ENCODE peak calls at places on chromosomes 13 and 19, in six cellular contexts. U, I, X, Y, W and J are unnamed samples.

GRCh38 chr19:58397533-58398037 is 2.1 kb downstream of the RNF225 start:
- DNase-seq in U (no peak), Y (no peak), X (no peak), W (no peak), I (no peak), J (no peak)

GRCh38 chr19:33110201-33110910 is 21.6 kb upstream of the WDR88 start:
- DNase-seq in U (no peak), X (no peak), W (no peak), Y (no peak), I (no peak), J (no peak)

GRCh38 chr13:110546933-110547332 is 14.6 kb downstream of the RAB20 start:
- DNase-seq in X (peak; percentile 98), W (peak; percentile 85), U (no peak), Y (no peak), I (peak; percentile 84), J (no peak)

GRCh38 chr13:46211116-46211515 is 612 bp upstream of the LRRC63 start:
- DNase-seq in W (no peak), I (no peak), Y (peak; percentile 66), U (no peak), X (no peak), J (peak; percentile 94)

GRCh38 chr13:59012731-59013130 is 1151.0 kb downstream of the DIAPH3 start:
- DNase-seq in X (no peak), Y (no peak), I (no peak), U (no peak), W (no peak), J (no peak)

GRCh38 chr13:101986316-101986715 is 415.5 kb downstream of the FGF14 start:
- DNase-seq in I (no peak), X (no peak), W (no peak), Y (no peak), U (no peak), J (no peak)

GRCh38 chr13:44188257-44188656 is 185.4 kb upstream of the SERP2 start:
- DNase-seq in W (no peak), I (peak; percentile 16), X (no peak), U (no peak), Y (no peak), J (peak; percentile 38)

GRCh38 chr13:94006271-94006670 is 473.2 kb downstream of the DCT start:
- DNase-seq in U (no peak), X (no peak), I (no peak), W (no peak), Y (no peak), J (no peak)

GRCh38 chr19:2171349-2172145 is 7.8 kb downstream of the DOT1L start:
- DNase-seq in U (peak; percentile 63), X (no peak), I (no peak), Y (no peak), W (peak; percentile 56), J (peak; percentile 78)

GRCh38 chr19:9075064-9075964 is 11.5 kb upstream of the OR1M1 start:
- DNase-seq in Y (peak; percentile 93), I (peak; percentile 97), W (peak; percentile 53), U (peak; percentile 57), X (peak; percentile 88), J (peak; percentile 63)

GRCh38 chr13:113343692-113343968 is 20.3 kb downstream of the GRTP1 start:
- DNase-seq in Y (no peak), X (no peak), U (no peak), I (no peak), W (no peak), J (no peak)

GRCh38 chr19:4971424-4971793 is 2.5 kb downstream of the KDM4B start:
- DNase-seq in W (no peak), X (peak; percentile 66), I (no peak), Y (no peak), U (peak; percentile 72), J (no peak)

GRCh38 chr19:49222528-49222927 is 64.9 kb downstream of the TRPM4 start:
- DNase-seq in X (no peak), I (no peak), Y (no peak), W (no peak), U (no peak), J (no peak)

GRCh38 chr19:44856438-44857083 is 10.5 kb downstream of the NECTIN2 start:
- DNase-seq in Y (peak; percentile 59), I (no peak), W (peak; percentile 47), X (no peak), U (no peak), J (no peak)

GRCh38 chr19:33905937-33906577 is 109.4 kb downstream of the KCTD15 start:
- DNase-seq in W (peak; percentile 86), I (no peak), Y (no peak), U (peak; percentile 84), X (peak; percentile 49), J (no peak)

GRCh38 chr19:2767688-2768087 is 15.4 kb downstream of the SGTA start:
- DNase-seq in I (no peak), X (no peak), U (no peak), Y (no peak), W (no peak), J (no peak)

GRCh38 chr13:23025848-23026608 is 154.8 kb upstream of the SGCG start:
- DNase-seq in I (no peak), Y (peak; percentile 57), W (no peak), X (no peak), U (no peak), J (no peak)

DNA sequence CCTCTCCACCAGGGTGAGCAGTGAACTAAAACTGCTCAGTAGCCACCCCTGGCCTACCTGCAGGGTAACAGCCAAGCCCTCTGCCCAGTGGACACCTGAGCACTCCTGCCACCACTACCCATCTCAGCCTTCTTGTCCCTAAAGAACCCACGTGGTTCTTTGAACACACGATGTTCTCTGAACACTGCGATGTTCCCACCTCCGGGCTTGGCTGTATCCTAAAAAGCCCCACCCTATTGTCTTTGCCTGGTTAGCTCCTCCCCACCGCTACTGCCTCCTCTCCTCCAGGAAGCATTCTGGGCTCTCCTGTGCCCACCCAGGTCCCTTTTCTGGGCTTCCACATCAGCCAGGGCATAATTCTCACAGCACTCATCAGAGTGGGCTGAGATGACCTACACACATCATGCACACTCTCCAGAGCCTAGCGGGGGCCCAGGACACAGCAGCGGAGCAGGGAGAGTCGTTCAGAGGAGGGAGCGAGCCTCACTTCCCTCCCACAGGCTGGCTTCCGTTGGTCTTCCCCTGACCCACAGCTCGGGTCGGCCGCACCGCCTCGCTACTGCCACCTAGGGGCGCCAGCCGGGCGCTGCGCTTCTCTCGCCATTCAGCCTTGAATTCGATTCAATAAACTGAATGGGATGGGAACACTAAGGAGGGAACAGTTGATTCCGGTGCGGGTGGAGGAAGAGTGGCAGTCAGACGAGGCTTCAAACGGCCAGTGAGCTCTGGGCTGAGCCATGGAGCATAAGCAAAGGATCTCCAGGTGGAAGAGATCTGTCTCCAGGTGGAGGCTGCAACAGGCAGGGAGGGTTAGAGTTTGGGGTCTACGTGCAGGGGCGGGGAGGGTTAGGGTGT is 3.2 kb downstream of the ELAVL1 start:
- DNase-seq in Y (peak; percentile 94), U (peak; percentile 99), W (peak; percentile 85), X (peak; percentile 88), I (peak; percentile 55), J (peak; percentile 88)
- TF ChIP-seq POLR2A in Y (no peak), U (no peak), W (no peak), X (no peak), I (no peak), J (no peak)

GRCh38 chr19:815775-816499 is 5.8 kb downstream of the PLPPR3 start:
- DNase-seq in U (no peak), I (no peak), Y (no peak), W (no peak), X (no peak), J (no peak)

GRCh38 chr19:813359-814107 is 8.2 kb downstream of the PLPPR3 start:
- DNase-seq in X (no peak), U (peak; percentile 59), W (peak; percentile 20), I (no peak), Y (no peak), J (no peak)

GRCh38 chr19:815079-815774 is 6.5 kb downstream of the PLPPR3 start:
- DNase-seq in I (no peak), U (no peak), Y (no peak), W (peak; percentile 19), X (peak; percentile 33), J (no peak)

GRCh38 chr19:812819-813358 is 8.9 kb downstream of the PLPPR3 start:
- DNase-seq in W (peak; percentile 16), Y (no peak), U (no peak), X (no peak), I (no peak), J (no peak)

DNA sequence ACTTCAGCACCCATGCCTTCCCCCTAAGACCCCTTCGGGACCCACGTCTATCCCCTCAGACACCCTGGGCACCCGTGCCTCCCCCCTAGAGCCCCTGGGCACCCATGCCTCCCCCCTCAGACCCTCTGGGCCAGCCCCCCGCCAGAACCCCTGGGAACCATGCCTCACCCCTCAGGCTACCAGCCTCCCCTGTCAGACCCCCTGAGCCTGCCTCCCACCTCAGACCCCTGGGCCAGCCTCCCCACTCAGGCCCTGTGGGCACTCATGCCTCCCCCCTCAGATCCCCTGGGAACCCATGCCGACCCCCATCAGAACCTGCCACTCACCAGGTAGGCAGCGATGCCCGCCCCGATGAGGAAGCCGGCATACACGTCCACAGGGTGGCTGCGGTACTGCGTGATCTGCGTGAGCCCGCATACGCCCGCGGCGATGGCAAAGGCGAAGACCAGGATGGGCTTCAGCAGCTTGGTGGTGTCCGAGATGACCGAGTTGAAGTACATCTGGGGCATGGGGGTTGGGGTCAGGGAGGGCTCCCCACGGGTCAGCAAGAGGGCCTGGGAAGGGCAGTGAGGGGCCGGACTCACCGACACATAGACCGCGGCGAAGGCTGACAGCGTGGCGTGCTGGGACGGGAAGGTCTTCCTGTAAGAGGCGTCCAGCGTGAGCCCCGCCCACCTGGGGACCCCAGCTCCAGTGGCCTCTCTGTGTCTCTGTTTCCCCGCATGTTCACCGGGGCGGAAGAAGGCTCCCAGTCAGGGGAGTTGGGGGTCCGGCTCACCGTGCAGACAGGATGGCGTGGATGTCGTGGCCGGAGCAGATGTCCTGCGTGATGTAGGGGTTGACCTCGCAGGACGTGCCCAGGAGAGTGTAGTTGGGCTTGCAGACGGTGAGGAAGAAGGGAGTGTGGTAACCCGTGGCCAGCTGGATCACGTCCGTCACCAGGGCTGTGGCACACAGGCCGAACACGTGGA is 7.4 kb downstream of the PLPPR3 start:
- DNase-seq in I (no peak), Y (peak; percentile 30), X (peak; percentile 35), W (peak; percentile 19), U (no peak), J (no peak)
- TF ChIP-seq POLR2A in I (no peak), Y (peak; percentile 6), X (no peak), W (no peak), U (no peak), J (no peak)

GRCh38 chr19:39401549-39402416 is 4.9 kb upstream of the ZFP36 start:
- DNase-seq in U (no peak), X (peak; percentile 84), Y (peak; percentile 72), I (peak; percentile 78), W (no peak), J (peak; percentile 86)
- TF ChIP-seq POLR2A in U (no peak), X (peak; percentile 69), Y (no peak), I (no peak), W (no peak), J (peak; percentile 40)

DNA sequence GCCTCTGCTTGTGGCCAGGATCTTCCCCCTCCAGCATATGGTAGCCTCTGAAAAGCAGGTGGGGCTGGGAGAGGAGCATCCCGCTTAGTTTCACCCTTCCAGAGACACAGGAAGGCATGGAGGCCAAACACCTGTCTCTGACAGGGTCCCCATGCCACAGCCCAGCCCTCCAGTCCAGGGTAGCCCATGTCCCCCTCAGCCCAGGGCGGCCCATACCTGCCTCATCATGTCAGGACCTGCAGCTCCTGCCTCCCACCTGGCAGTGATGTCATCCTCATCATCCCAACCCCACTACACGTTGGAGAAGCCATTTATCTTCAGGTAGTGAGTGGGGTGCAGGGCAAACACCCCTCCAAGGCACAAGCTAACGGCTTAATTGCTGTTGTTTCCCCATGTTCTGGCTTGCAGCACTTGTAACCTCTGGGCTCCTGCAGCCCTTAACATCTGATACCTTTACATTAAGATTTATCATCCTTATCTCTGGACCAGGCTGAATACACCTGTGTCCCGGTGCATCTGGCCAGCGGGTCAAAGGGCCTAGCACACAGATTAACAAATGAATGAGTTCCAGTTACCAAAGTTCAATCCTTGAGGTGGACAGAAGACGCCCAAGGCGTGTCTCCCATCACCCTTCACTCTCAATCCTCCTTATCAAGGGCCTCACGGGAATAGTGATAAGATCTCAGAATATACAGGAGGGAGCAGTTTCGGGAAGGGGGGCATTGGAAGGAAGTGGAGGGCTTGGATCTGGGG is 22.2 kb downstream of the ZNF175 start:
- DNase-seq in W (no peak), U (peak; percentile 41), Y (no peak), I (no peak), X (no peak), J (no peak)
- TF ChIP-seq POLR2A in W (no peak), U (no peak), Y (no peak), I (no peak), X (no peak), J (peak; percentile 15)